ENCODE peak calls at places on chromosomes 13 and 19, in nine cellular contexts. One of them, this sample, is unnamed.

GRCh38 chr13:110475550-110476219 is 85.8 kb downstream of the RAB20 start:
- DNase-seq in HFF-Myc: no peak
- DNase-seq in progenitor cell of endocrine pancreas: no peak
- DNase-seq in heart left ventricle: no peak
- DNase-seq in tibial artery: peak
- DNase-seq in fibroblast of villous mesenchyme: no peak
- DNase-seq in GM23338: no peak
- DNase-seq in RWPE1: no peak
- DNase-seq in A549: no peak
- DNase-seq in this sample: no peak

GRCh38 chr19:29528946-29529645 is 3.3 kb downstream of the VSTM2B start:
- DNase-seq in HFF-Myc: no peak
- DNase-seq in progenitor cell of endocrine pancreas: no peak
- DNase-seq in heart left ventricle: no peak
- DNase-seq in tibial artery: no peak
- DNase-seq in fibroblast of villous mesenchyme: no peak
- DNase-seq in GM23338: peak
- DNase-seq in RWPE1: no peak
- DNase-seq in A549: peak
- DNase-seq in this sample: no peak

GRCh38 chr13:25874907-25875306 is 176.9 kb downstream of the SHISA2 start:
- DNase-seq in HFF-Myc: no peak
- DNase-seq in progenitor cell of endocrine pancreas: no peak
- DNase-seq in heart left ventricle: no peak
- DNase-seq in tibial artery: no peak
- DNase-seq in fibroblast of villous mesenchyme: no peak
- DNase-seq in GM23338: no peak
- DNase-seq in RWPE1: no peak
- DNase-seq in A549: no peak
- DNase-seq in this sample: no peak

GRCh38 chr13:46686171-46686570 is 110.8 kb downstream of the ESD start:
- DNase-seq in HFF-Myc: no peak
- DNase-seq in progenitor cell of endocrine pancreas: no peak
- DNase-seq in heart left ventricle: no peak
- DNase-seq in tibial artery: no peak
- DNase-seq in fibroblast of villous mesenchyme: no peak
- DNase-seq in GM23338: no peak
- DNase-seq in RWPE1: no peak
- DNase-seq in A549: no peak
- DNase-seq in this sample: no peak

GRCh38 chr13:25136872-25137623 is 35.0 kb downstream of the AMER2 start:
- DNase-seq in HFF-Myc: no peak
- DNase-seq in progenitor cell of endocrine pancreas: no peak
- DNase-seq in heart left ventricle: no peak
- DNase-seq in tibial artery: no peak
- DNase-seq in fibroblast of villous mesenchyme: no peak
- DNase-seq in GM23338: peak
- DNase-seq in RWPE1: no peak
- DNase-seq in A549: no peak
- DNase-seq in this sample: no peak

GRCh38 chr13:40966298-40966697 is 52.8 kb downstream of the ELF1 start:
- DNase-seq in HFF-Myc: no peak
- DNase-seq in progenitor cell of endocrine pancreas: no peak
- DNase-seq in heart left ventricle: no peak
- DNase-seq in tibial artery: no peak
- DNase-seq in fibroblast of villous mesenchyme: no peak
- DNase-seq in GM23338: no peak
- DNase-seq in RWPE1: no peak
- DNase-seq in A549: no peak
- DNase-seq in this sample: no peak

GRCh38 chr19:43639507-43640423 is at the start of gene CADM4:
- DNase-seq in HFF-Myc: no peak
- DNase-seq in progenitor cell of endocrine pancreas: no peak
- DNase-seq in heart left ventricle: peak
- DNase-seq in tibial artery: no peak
- DNase-seq in fibroblast of villous mesenchyme: no peak
- DNase-seq in GM23338: peak
- DNase-seq in RWPE1: peak
- DNase-seq in A549: no peak
- DNase-seq in this sample: peak

GRCh38 chr19:1860133-1860775 is 3.1 kb downstream of the KLF16 start:
- DNase-seq in HFF-Myc: peak
- DNase-seq in progenitor cell of endocrine pancreas: no peak
- DNase-seq in heart left ventricle: peak
- DNase-seq in tibial artery: no peak
- DNase-seq in fibroblast of villous mesenchyme: peak
- DNase-seq in GM23338: peak
- DNase-seq in RWPE1: no peak
- DNase-seq in A549: peak
- DNase-seq in this sample: peak

GRCh38 chr13:113117335-113117872 is 5.2 kb upstream of the F10 start:
- DNase-seq in HFF-Myc: no peak
- DNase-seq in progenitor cell of endocrine pancreas: peak
- DNase-seq in heart left ventricle: peak
- DNase-seq in tibial artery: peak
- DNase-seq in fibroblast of villous mesenchyme: no peak
- DNase-seq in GM23338: no peak
- DNase-seq in RWPE1: no peak
- DNase-seq in A549: no peak
- DNase-seq in this sample: no peak

GRCh38 chr13:104875008-104875762 is 1660.3 kb downstream of the EFNB2 start:
- DNase-seq in HFF-Myc: no peak
- DNase-seq in progenitor cell of endocrine pancreas: no peak
- DNase-seq in heart left ventricle: no peak
- DNase-seq in tibial artery: no peak
- DNase-seq in fibroblast of villous mesenchyme: no peak
- DNase-seq in GM23338: peak
- DNase-seq in RWPE1: no peak
- DNase-seq in A549: no peak
- DNase-seq in this sample: no peak

GRCh38 chr13:97660488-97661086 is 226.6 kb downstream of the RAP2A start:
- DNase-seq in HFF-Myc: no peak
- DNase-seq in progenitor cell of endocrine pancreas: no peak
- DNase-seq in heart left ventricle: peak
- DNase-seq in tibial artery: no peak
- DNase-seq in fibroblast of villous mesenchyme: no peak
- DNase-seq in GM23338: no peak
- DNase-seq in RWPE1: no peak
- DNase-seq in A549: no peak
- DNase-seq in this sample: no peak

GRCh38 chr13:97658556-97658955 is 224.6 kb downstream of the RAP2A start:
- DNase-seq in HFF-Myc: no peak
- DNase-seq in progenitor cell of endocrine pancreas: no peak
- DNase-seq in heart left ventricle: no peak
- DNase-seq in tibial artery: no peak
- DNase-seq in fibroblast of villous mesenchyme: no peak
- DNase-seq in GM23338: no peak
- DNase-seq in RWPE1: no peak
- DNase-seq in A549: no peak
- DNase-seq in this sample: no peak

GRCh38 chr13:97653741-97654140 is 219.8 kb downstream of the RAP2A start:
- DNase-seq in HFF-Myc: no peak
- DNase-seq in progenitor cell of endocrine pancreas: no peak
- DNase-seq in heart left ventricle: no peak
- DNase-seq in tibial artery: no peak
- DNase-seq in fibroblast of villous mesenchyme: peak
- DNase-seq in GM23338: no peak
- DNase-seq in RWPE1: no peak
- DNase-seq in A549: no peak
- DNase-seq in this sample: no peak

DNA sequence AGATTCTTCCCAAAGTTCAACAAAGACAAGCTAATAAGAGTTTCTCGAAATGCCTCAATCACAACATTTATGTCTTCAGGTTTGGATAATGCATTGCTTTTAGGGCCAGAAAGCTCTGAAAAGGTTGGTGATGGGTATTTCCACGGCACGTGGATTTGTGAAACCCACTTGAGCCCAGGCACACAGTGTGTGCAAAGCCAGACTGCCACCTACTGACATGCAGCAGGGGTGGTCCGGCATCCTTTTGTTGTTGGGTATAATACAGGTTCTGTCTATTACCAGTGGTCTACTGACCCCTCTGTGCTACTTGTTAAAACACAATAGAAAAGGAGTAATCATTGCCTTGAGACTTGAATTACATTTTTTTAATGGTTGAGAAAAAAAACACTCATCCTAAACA is 225.6 kb downstream of the RAP2A start:
- DNase-seq in HFF-Myc: no peak
- DNase-seq in progenitor cell of endocrine pancreas: no peak
- DNase-seq in heart left ventricle: no peak
- DNase-seq in tibial artery: no peak
- DNase-seq in fibroblast of villous mesenchyme: peak
- DNase-seq in GM23338: peak
- DNase-seq in RWPE1: no peak
- DNase-seq in A549: peak
- DNase-seq in this sample: no peak
- TF ChIP-seq CTCF in HFF-Myc: peak
- TF ChIP-seq CTCF in progenitor cell of endocrine pancreas: peak
- TF ChIP-seq CTCF in heart left ventricle: peak
- TF ChIP-seq CTCF in tibial artery: no peak
- TF ChIP-seq CTCF in fibroblast of villous mesenchyme: peak
- TF ChIP-seq CTCF in GM23338: peak
- TF ChIP-seq CTCF in RWPE1: no peak
- TF ChIP-seq CTCF in A549: no peak
- TF ChIP-seq CTCF in this sample: peak

DNA sequence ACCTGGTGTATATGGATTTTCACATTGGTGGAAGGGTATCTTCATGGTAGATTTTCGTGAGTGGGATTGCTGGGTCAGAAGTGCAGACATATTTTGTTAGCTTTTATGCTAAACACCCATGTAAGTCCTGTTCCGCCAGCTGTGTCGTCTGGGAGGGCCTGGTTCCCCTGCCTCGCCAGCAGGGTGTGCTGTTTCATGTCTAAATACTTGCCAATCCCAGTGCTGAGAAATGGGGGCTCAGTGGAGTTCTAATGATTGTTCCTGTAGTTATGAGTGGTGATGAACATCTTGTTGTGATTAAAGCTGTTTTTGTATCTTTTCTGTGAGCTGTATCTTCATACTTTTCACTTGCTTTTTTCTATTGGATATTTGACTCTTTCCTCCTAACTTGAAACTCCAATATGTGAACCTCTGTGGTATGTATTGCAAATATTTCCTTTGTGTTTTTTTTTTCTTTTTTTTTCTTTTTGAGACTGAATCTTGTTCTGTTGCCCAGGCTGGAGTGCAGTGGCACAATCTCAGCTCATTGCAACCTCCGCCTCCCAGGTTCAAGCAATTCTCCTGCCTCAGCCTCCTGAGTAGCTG is 32.7 kb downstream of the KDM4B start:
- DNase-seq in HFF-Myc: peak
- DNase-seq in progenitor cell of endocrine pancreas: no peak
- DNase-seq in heart left ventricle: no peak
- DNase-seq in tibial artery: no peak
- DNase-seq in fibroblast of villous mesenchyme: peak
- DNase-seq in GM23338: peak
- DNase-seq in RWPE1: peak
- DNase-seq in A549: peak
- DNase-seq in this sample: peak
- TF ChIP-seq CTCF in HFF-Myc: peak
- TF ChIP-seq CTCF in progenitor cell of endocrine pancreas: peak
- TF ChIP-seq CTCF in heart left ventricle: peak
- TF ChIP-seq CTCF in tibial artery: no peak
- TF ChIP-seq CTCF in fibroblast of villous mesenchyme: peak
- TF ChIP-seq CTCF in GM23338: peak
- TF ChIP-seq CTCF in RWPE1: no peak
- TF ChIP-seq CTCF in A549: peak
- TF ChIP-seq CTCF in this sample: peak

GRCh38 chr13:91579320-91579719 is 180.9 kb downstream of the GPC5 start:
- DNase-seq in HFF-Myc: no peak
- DNase-seq in progenitor cell of endocrine pancreas: no peak
- DNase-seq in heart left ventricle: no peak
- DNase-seq in tibial artery: no peak
- DNase-seq in fibroblast of villous mesenchyme: no peak
- DNase-seq in GM23338: no peak
- DNase-seq in RWPE1: no peak
- DNase-seq in A549: no peak
- DNase-seq in this sample: no peak

GRCh38 chr13:91572439-91572838 is 174.0 kb downstream of the GPC5 start:
- DNase-seq in HFF-Myc: no peak
- DNase-seq in progenitor cell of endocrine pancreas: no peak
- DNase-seq in heart left ventricle: no peak
- DNase-seq in tibial artery: no peak
- DNase-seq in fibroblast of villous mesenchyme: no peak
- DNase-seq in GM23338: no peak
- DNase-seq in RWPE1: no peak
- DNase-seq in A549: no peak
- DNase-seq in this sample: no peak

GRCh38 chr13:91574756-91575155 is 176.3 kb downstream of the GPC5 start:
- DNase-seq in HFF-Myc: no peak
- DNase-seq in progenitor cell of endocrine pancreas: no peak
- DNase-seq in heart left ventricle: no peak
- DNase-seq in tibial artery: no peak
- DNase-seq in fibroblast of villous mesenchyme: no peak
- DNase-seq in GM23338: no peak
- DNase-seq in RWPE1: no peak
- DNase-seq in A549: no peak
- DNase-seq in this sample: no peak

GRCh38 chr13:91572944-91573535 is 174.6 kb downstream of the GPC5 start:
- DNase-seq in HFF-Myc: no peak
- DNase-seq in progenitor cell of endocrine pancreas: no peak
- DNase-seq in heart left ventricle: no peak
- DNase-seq in tibial artery: no peak
- DNase-seq in fibroblast of villous mesenchyme: no peak
- DNase-seq in GM23338: no peak
- DNase-seq in RWPE1: no peak
- DNase-seq in A549: no peak
- DNase-seq in this sample: no peak

DNA sequence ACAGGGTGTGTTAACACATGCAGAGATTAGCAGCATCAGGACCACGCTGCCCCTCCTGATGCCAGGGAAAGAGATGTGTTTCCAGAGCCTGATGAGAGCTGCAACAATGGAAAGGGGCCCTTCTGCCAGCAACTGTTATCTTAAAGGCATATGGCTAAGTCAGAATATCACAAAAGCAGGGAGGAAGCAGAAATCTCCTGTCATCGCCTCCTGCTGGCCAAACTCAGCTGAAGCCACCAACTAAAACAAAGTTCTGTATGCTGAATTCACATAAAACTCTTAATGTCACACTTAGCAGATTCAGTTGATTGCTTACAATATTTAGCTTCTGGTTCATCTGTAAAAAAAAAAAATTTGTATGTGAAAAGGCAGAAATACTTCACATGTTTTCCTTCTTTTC is 178.2 kb downstream of the GPC5 start:
- DNase-seq in HFF-Myc: no peak
- DNase-seq in progenitor cell of endocrine pancreas: no peak
- DNase-seq in heart left ventricle: no peak
- DNase-seq in tibial artery: no peak
- DNase-seq in fibroblast of villous mesenchyme: no peak
- DNase-seq in GM23338: peak
- DNase-seq in RWPE1: no peak
- DNase-seq in A549: peak
- DNase-seq in this sample: no peak
- TF ChIP-seq CTCF in HFF-Myc: no peak
- TF ChIP-seq CTCF in progenitor cell of endocrine pancreas: peak
- TF ChIP-seq CTCF in heart left ventricle: no peak
- TF ChIP-seq CTCF in tibial artery: no peak
- TF ChIP-seq CTCF in fibroblast of villous mesenchyme: no peak
- TF ChIP-seq CTCF in GM23338: peak
- TF ChIP-seq CTCF in RWPE1: no peak
- TF ChIP-seq CTCF in A549: no peak
- TF ChIP-seq CTCF in this sample: no peak

GRCh38 chr19:52566121-52566520 is 4.0 kb upstream of the ZNF701 start:
- DNase-seq in HFF-Myc: no peak
- DNase-seq in progenitor cell of endocrine pancreas: no peak
- DNase-seq in heart left ventricle: no peak
- DNase-seq in tibial artery: no peak
- DNase-seq in fibroblast of villous mesenchyme: no peak
- DNase-seq in GM23338: peak
- DNase-seq in RWPE1: no peak
- DNase-seq in A549: no peak
- DNase-seq in this sample: no peak
- TF ChIP-seq CTCF in HFF-Myc: no peak
- TF ChIP-seq CTCF in progenitor cell of endocrine pancreas: no peak
- TF ChIP-seq CTCF in heart left ventricle: no peak
- TF ChIP-seq CTCF in tibial artery: no peak
- TF ChIP-seq CTCF in fibroblast of villous mesenchyme: no peak
- TF ChIP-seq CTCF in GM23338: no peak
- TF ChIP-seq CTCF in RWPE1: no peak
- TF ChIP-seq CTCF in A549: no peak
- TF ChIP-seq CTCF in this sample: no peak

This sample was measured in GM10248.